ENCODE peak calls at places on chromosomes 1 and 21, in four cellular contexts. B is brain microvascular endothelial cell, O is mammary epithelial cell, E is breast epithelium. D is an unnamed sample.

GRCh38 chr1:68358439-68358838 is 91.3 kb downstream of the RPE65 start:
- DNase-seq in B (no peak), O (no peak), E (no peak), D (no peak)

GRCh38 chr1:58584082-58584895 is 7.2 kb upstream of the TACSTD2 start:
- DNase-seq in B (peak; percentile 93), O (peak; percentile 98), E (peak; percentile 91), D (peak; percentile 89)

GRCh38 chr1:205354259-205354904 is 2.3 kb downstream of the KLHDC8A start:
- DNase-seq in B (peak; percentile 79), O (peak; percentile 42), E (peak; percentile 52), D (no peak)

GRCh38 chr1:156577512-156577911 is 2.0 kb upstream of the TTC24 start:
- DNase-seq in B (no peak), O (no peak), E (no peak), D (no peak)

GRCh38 chr1:99731384-99731783 is 35.1 kb downstream of the FRRS1 start:
- DNase-seq in B (no peak), O (no peak), E (no peak), D (no peak)

GRCh38 chr21:31987696-31988095 is 114.9 kb downstream of the HUNK start:
- DNase-seq in B (no peak), O (no peak), E (no peak), D (no peak)

GRCh38 chr1:63877021-63877767 is 103.4 kb downstream of the ROR1 start:
- DNase-seq in B (no peak), O (no peak), E (no peak), D (no peak)

GRCh38 chr1:231376875-231377549 is 38.9 kb downstream of the SPRTN start:
- DNase-seq in B (no peak), O (no peak), E (no peak), D (no peak)

GRCh38 chr1:51237714-51238403 is 1.8 kb downstream of the RNF11 start:
- DNase-seq in B (peak; percentile 13), O (peak; percentile 60), E (no peak), D (no peak)

GRCh38 chr1:22126531-22126930 is 16.4 kb downstream of the WNT4 start:
- DNase-seq in B (no peak), O (no peak), E (no peak), D (no peak)

GRCh38 chr21:26843912-26844257 is 1.3 kb downstream of the ADAMTS1 start:
- DNase-seq in B (peak; percentile 60), O (peak; percentile 45), E (no peak), D (no peak)

DNA sequence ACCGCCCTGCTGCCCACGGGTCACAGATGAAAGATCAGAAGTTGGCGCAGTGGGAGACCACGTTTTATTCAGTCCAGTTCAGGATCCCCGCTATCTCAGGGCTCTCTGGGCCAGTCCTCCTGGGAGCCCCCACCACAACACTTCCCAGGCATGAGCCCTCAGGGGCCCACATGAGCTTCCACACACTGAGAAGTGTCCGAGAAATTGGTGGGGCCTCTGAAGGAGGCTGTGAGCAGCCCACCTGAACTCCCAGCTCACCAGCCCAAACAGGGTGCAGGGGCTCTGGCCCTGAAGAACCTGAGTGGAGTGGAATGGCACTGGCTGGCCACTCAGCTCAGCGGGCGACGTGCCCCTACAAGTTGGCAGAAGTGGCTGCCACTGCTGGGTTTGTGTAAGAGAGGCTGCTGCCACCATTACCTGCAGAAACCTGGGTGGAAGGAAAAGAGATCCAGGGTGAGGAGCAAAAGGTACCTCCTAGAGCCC is 12.2 kb downstream of the TRIM46 start:
- DNase-seq in B (no peak), O (no peak), E (no peak), D (no peak)
- H3K4me3 ChIP-seq in B (no peak overlapping the region), O (no peak overlapping the region), E (no peak overlapping the region), D (no peak overlapping the region)

DNA sequence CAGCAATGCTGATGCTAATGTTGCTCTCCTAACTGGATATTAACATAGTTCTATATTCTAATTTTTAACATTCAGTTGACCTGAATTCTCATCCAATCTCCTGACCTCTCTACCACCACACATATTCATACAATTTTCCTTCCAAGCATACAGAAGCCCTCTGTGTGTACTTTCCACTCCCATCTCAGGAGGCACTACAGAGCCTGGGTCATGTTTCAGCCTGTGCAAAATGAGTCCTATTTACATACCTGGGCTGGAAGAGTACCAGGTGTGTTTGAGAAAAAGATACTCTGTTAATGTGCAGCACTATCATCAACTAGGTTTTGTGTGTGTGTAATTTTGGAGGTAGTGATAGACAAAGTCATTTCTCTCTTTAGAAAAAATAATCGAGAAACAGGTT is 486.3 kb downstream of the NEGR1 start:
- DNase-seq in B (no peak), O (peak; percentile 12), E (no peak), D (no peak)
- TF ChIP-seq CTCF in B (no peak), O (peak; percentile 33), E (no peak), D (no peak)

DNA sequence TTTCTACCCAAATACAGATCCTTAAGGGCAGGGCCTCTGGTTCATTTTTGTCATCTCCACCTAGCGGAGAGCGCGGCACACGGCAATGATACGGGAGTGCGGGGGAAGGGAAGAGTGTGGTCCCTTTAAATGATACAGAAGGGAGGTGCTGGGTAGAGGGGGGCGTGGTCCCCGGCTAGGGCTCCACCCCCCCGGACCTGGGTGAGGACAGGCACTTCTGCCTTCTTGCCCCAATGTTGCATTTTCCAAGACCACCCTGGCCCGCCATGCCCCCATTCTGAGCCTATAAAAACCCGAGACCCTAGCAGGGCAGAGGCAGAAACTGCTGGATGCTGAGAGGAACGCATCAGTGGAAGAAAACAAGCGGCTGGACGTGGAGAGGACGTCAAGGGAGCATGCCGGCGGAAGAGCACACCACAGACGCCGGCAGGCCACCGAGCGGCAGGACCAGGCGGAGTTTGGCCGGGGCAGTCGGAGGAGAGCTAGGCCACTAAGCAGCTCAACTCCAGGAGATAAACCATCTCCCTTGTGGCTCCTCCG is 30.0 kb downstream of the LRRC3 start:
- DNase-seq in B (no peak), O (no peak), E (no peak), D (peak; percentile 1)
- H3K4me3 ChIP-seq in B (no peak overlapping the region), O (no peak overlapping the region), E (peak overlapping the region; percentile 24), D (peak overlapping the region; percentile 28)

DNA sequence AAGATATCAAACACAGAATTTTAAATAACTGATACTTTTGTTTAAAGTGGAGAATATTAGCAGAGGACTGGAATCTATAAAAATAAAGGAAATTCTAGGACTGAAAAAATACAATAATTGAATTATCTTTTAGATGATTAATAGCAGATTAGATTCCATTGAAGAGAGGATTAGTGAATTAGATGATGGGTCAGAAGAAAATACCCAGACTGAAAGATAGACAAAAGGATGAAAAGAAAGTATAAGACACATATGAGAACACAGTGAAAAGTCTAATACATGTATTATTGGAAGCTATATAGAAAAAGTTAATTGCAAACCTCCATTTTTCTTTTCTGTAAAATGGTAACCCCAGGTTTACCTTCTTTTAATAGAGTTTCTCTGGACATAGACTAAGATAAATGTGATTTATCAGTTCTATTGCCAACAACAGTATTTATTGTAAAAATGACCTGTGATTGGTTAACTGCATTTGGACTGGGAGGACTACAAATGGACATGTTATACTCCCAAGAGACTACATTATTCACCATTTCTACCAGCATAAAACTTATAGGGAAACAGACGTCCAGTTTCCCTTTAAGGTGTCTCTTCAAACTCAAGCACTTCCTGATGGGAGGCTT is 11.0 kb downstream of the PRKAA2 start:
- DNase-seq in B (no peak), O (no peak), E (no peak), D (no peak)
- TF ChIP-seq CTCF in B (no peak), O (no peak), E (no peak), D (no peak)

GRCh38 chr1:111225717-111226400 is 1.7 kb upstream of the CHI3L2 start:
- DNase-seq in B (no peak), O (no peak), E (no peak), D (no peak)
- H3K4me3 ChIP-seq in B (no peak overlapping the region), O (no peak overlapping the region), E (no peak overlapping the region), D (no peak overlapping the region)

GRCh38 chr1:203338335-203339036 is 12.4 kb downstream of the FMOD start:
- DNase-seq in B (peak; percentile 40), O (peak; percentile 37), E (peak; percentile 62), D (no peak)
- TF ChIP-seq CTCF in B (peak; percentile 93), O (peak; percentile 96), E (peak; percentile 70), D (peak; percentile 94)

DNA sequence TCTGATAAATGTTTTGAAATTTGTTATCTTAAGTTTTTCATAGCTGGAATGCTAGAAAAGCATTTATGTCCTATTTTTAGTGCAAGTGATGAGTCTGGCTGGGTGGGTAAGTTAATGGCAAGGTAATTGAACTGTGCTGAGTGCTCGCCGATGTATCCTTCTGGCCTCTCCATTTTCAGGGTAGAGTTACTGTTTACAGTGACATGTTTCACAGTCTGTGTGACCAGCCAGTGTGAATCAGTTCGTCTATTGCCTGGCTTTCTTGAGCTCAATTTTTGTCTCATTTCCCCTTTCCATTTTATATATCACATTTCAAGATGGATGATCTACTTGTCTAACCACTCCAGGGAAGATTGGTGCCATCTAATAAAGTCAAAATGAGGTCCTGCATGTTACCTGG is 44.1 kb downstream of the ITSN1 start:
- DNase-seq in B (no peak), O (no peak), E (no peak), D (no peak)
- H3K4me3 ChIP-seq in B (no peak overlapping the region), O (no peak overlapping the region), E (no peak overlapping the region), D (no peak overlapping the region)

D was measured in AG09309.